ENCODE peak calls at places on chromosomes 5 and 9, in ten cellular contexts. Y is germinal center, N is coronary artery, M is NCI-H2081, T is hypothalamus, Q is NCI-H2171, H is IMR-90, Z is H7, F is anterior cingulate cortex, B is GDM1. V is an unnamed sample.

GRCh38 chr9:34506623-34507022 is 16.2 kb downstream of the ENHO start:
- DNase-seq in Y (no peak), N (no peak), M (no peak), T (no peak), Q (no peak), H (no peak), Z (no peak), F (no peak), B (no peak), V (no peak)

GRCh38 chr9:121671612-121672155 is 20.2 kb downstream of the DAB2IP start:
- DNase-seq in Y (no peak), N (no peak), M (no peak), T (no peak), Q (no peak), H (peak), Z (no peak), F (no peak), B (no peak), V (no peak)

GRCh38 chr9:3768698-3769458 is 243.1 kb upstream of the RFX3 start:
- DNase-seq in Y (no peak), N (no peak), M (no peak), T (no peak), Q (no peak), H (peak), Z (no peak), F (no peak), B (no peak), V (no peak)

GRCh38 chr9:20041717-20042116 is 252.9 kb upstream of the SLC24A2 start:
- DNase-seq in Y (no peak), N (no peak), M (peak), T (no peak), Q (peak), H (no peak), Z (no peak), F (no peak), B (no peak), V (no peak)

GRCh38 chr5:145585443-145586148 is 249.5 kb downstream of the PRELID2 start:
- DNase-seq in Y (no peak), N (no peak), M (no peak), T (no peak), Q (no peak), H (no peak), Z (no peak), F (no peak), B (no peak), V (no peak)

GRCh38 chr5:38968665-38969064 is 105.5 kb downstream of the RICTOR start:
- DNase-seq in Y (no peak), N (no peak), M (no peak), T (no peak), Q (no peak), H (no peak), Z (no peak), F (no peak), B (no peak), V (no peak)

GRCh38 chr9:126150411-126151030 is 176.1 kb upstream of the MVB12B start:
- DNase-seq in Y (no peak), N (peak), M (peak), T (no peak), Q (peak), H (no peak), Z (peak), F (no peak), B (no peak), V (peak)

GRCh38 chr9:76403352-76403751 is 9.1 kb upstream of the RFK start:
- DNase-seq in Y (peak), N (no peak), M (peak), T (no peak), Q (no peak), H (peak), Z (no peak), F (peak), B (peak), V (no peak)

GRCh38 chr5:68382640-68383039 is 167.1 kb downstream of the PIK3R1 start:
- DNase-seq in Y (no peak), N (no peak), M (no peak), T (no peak), Q (no peak), H (peak), Z (no peak), F (no peak), B (no peak), V (no peak)

GRCh38 chr5:2277886-2278285 is 395.2 kb upstream of the IRX4 start:
- DNase-seq in Y (no peak), N (no peak), M (no peak), T (no peak), Q (no peak), H (no peak), Z (no peak), F (no peak), B (no peak), V (no peak)

GRCh38 chr9:109098221-109098959 is 21.4 kb downstream of the TMEM245 start:
- DNase-seq in Y (no peak), N (no peak), M (peak), T (no peak), Q (peak), H (peak), Z (no peak), F (no peak), B (no peak), V (no peak)

GRCh38 chr9:78070530-78070929 is 38.9 kb upstream of the GNAQ start:
- DNase-seq in Y (no peak), N (no peak), M (no peak), T (no peak), Q (no peak), H (no peak), Z (no peak), F (no peak), B (no peak), V (no peak)

GRCh38 chr5:5767286-5767928 is 344.9 kb downstream of the ICE1 start:
- DNase-seq in Y (no peak), N (no peak), M (peak), T (no peak), Q (no peak), H (no peak), Z (no peak), F (no peak), B (no peak), V (no peak)

GRCh38 chr5:5419291-5420210 is 2.9 kb upstream of the ICE1 start:
- DNase-seq in Y (no peak), N (no peak), M (peak), T (no peak), Q (peak), H (peak), Z (peak), F (no peak), B (no peak), V (no peak)

GRCh38 chr9:6592791-6593190 is 52.7 kb downstream of the GLDC start:
- DNase-seq in Y (no peak), N (no peak), M (no peak), T (no peak), Q (no peak), H (no peak), Z (no peak), F (no peak), B (no peak), V (no peak)

GRCh38 chr5:16787278-16787677 is 148.8 kb downstream of the MYO10 start:
- DNase-seq in Y (no peak), N (no peak), M (peak), T (no peak), Q (no peak), H (no peak), Z (no peak), F (no peak), B (no peak), V (no peak)

GRCh38 chr5:75300084-75300483 is 36.9 kb upstream of the HMGCR start:
- DNase-seq in Y (no peak), N (no peak), M (no peak), T (no peak), Q (no peak), H (no peak), Z (no peak), F (no peak), B (no peak), V (no peak)